ENCODE peak calls at places on chromosomes 13 and 19, in seven cellular contexts. One of them, this sample, is unnamed.

GRCh38 chr19:45474191-45474940 is 6.6 kb downstream of the FOSB start:
- DNase-seq in mammary epithelial cell: no peak
- DNase-seq in posterior cingulate gyrus: no peak
- DNase-seq in SHP77: no peak
- DNase-seq in NCI-H1092: no peak
- DNase-seq in cardiac fibroblast: no peak
- DNase-seq in effector CD4-positive, alpha-beta T cell: peak
- DNase-seq in this sample: no peak

GRCh38 chr13:112587359-112587766 is 590 bp downstream of the TUBGCP3 start:
- DNase-seq in mammary epithelial cell: peak
- DNase-seq in effector CD4-positive, alpha-beta T cell: peak
- DNase-seq in NCI-H1092: peak
- DNase-seq in posterior cingulate gyrus: peak
- DNase-seq in SHP77: peak
- DNase-seq in cardiac fibroblast: peak
- DNase-seq in this sample: peak

GRCh38 chr13:91284335-91284734 is 63.2 kb upstream of the MIR17HG start:
- DNase-seq in posterior cingulate gyrus: no peak
- DNase-seq in SHP77: no peak
- DNase-seq in effector CD4-positive, alpha-beta T cell: no peak
- DNase-seq in mammary epithelial cell: no peak
- DNase-seq in cardiac fibroblast: no peak
- DNase-seq in NCI-H1092: no peak
- DNase-seq in this sample: no peak

GRCh38 chr19:32779082-32779481 is 59.5 kb downstream of the TDRD12 start:
- DNase-seq in effector CD4-positive, alpha-beta T cell: no peak
- DNase-seq in mammary epithelial cell: no peak
- DNase-seq in NCI-H1092: no peak
- DNase-seq in posterior cingulate gyrus: no peak
- DNase-seq in SHP77: no peak
- DNase-seq in cardiac fibroblast: no peak
- DNase-seq in this sample: no peak

GRCh38 chr13:26752671-26753070 is 7.9 kb downstream of the GPR12 start:
- DNase-seq in cardiac fibroblast: no peak
- DNase-seq in effector CD4-positive, alpha-beta T cell: no peak
- DNase-seq in SHP77: no peak
- DNase-seq in posterior cingulate gyrus: no peak
- DNase-seq in NCI-H1092: no peak
- DNase-seq in mammary epithelial cell: no peak
- DNase-seq in this sample: no peak

GRCh38 chr19:33157906-33158305 is 26.0 kb downstream of the WDR88 start:
- DNase-seq in SHP77: no peak
- DNase-seq in effector CD4-positive, alpha-beta T cell: no peak
- DNase-seq in cardiac fibroblast: no peak
- DNase-seq in mammary epithelial cell: no peak
- DNase-seq in posterior cingulate gyrus: no peak
- DNase-seq in NCI-H1092: no peak
- DNase-seq in this sample: no peak

GRCh38 chr13:114167445-114167844 is 11.6 kb upstream of the CFAP97D2 start:
- DNase-seq in posterior cingulate gyrus: no peak
- DNase-seq in SHP77: no peak
- DNase-seq in effector CD4-positive, alpha-beta T cell: no peak
- DNase-seq in NCI-H1092: no peak
- DNase-seq in mammary epithelial cell: no peak
- DNase-seq in cardiac fibroblast: no peak
- DNase-seq in this sample: no peak

GRCh38 chr19:4304509-4305252 is at the start of gene FSD1:
- DNase-seq in effector CD4-positive, alpha-beta T cell: peak
- DNase-seq in SHP77: peak
- DNase-seq in posterior cingulate gyrus: peak
- DNase-seq in mammary epithelial cell: no peak
- DNase-seq in cardiac fibroblast: peak
- DNase-seq in NCI-H1092: peak
- DNase-seq in this sample: peak

GRCh38 chr19:35975608-35976214 is 19.3 kb upstream of the SDHAF1 start:
- DNase-seq in cardiac fibroblast: peak
- DNase-seq in posterior cingulate gyrus: no peak
- DNase-seq in mammary epithelial cell: no peak
- DNase-seq in NCI-H1092: no peak
- DNase-seq in effector CD4-positive, alpha-beta T cell: no peak
- DNase-seq in SHP77: no peak
- DNase-seq in this sample: peak

GRCh38 chr13:62704795-62705329 is 1289.2 kb upstream of the PCDH20 start:
- DNase-seq in effector CD4-positive, alpha-beta T cell: no peak
- DNase-seq in SHP77: no peak
- DNase-seq in posterior cingulate gyrus: no peak
- DNase-seq in NCI-H1092: peak
- DNase-seq in mammary epithelial cell: no peak
- DNase-seq in cardiac fibroblast: no peak
- DNase-seq in this sample: no peak